ENCODE peak calls at places on chromosomes 2 and 18, in eight cellular contexts. M, U, E, T, K, X, N and Z are unnamed samples.

GRCh38 chr18:23721711-23722479 is 32.6 kb downstream of the LAMA3 start:
- DNase-seq in U (peak), K (peak), T (no peak), X (peak), E (no peak), N (peak), M (no peak), Z (no peak)

GRCh38 chr2:163834841-163835240 is 99.0 kb upstream of the FIGN start:
- DNase-seq in U (no peak), M (no peak), E (no peak), X (no peak), N (no peak), T (no peak), K (no peak), Z (no peak)

GRCh38 chr2:202091476-202091875 is 18.4 kb downstream of the KIAA2012 start:
- DNase-seq in X (no peak), N (no peak), M (no peak), U (peak), E (no peak), K (no peak), T (no peak), Z (no peak)

GRCh38 chr2:41925009-41925408 is 122.8 kb upstream of the PKDCC start:
- DNase-seq in X (no peak), M (no peak), T (no peak), U (no peak), E (no peak), K (no peak), N (no peak), Z (no peak)

GRCh38 chr2:73337828-73338227 is 44.5 kb upstream of the EGR4 start:
- DNase-seq in K (no peak), M (no peak), N (no peak), X (no peak), T (no peak), U (no peak), E (no peak), Z (no peak)

GRCh38 chr2:182668671-182669070 is 47.4 kb upstream of the DNAJC10 start:
- DNase-seq in U (no peak), N (no peak), E (no peak), K (no peak), M (no peak), T (no peak), X (no peak), Z (no peak)

GRCh38 chr2:206084468-206084869 is 1.5 kb downstream of the INO80D start:
- DNase-seq in K (peak), M (no peak), T (peak), U (peak), N (peak), X (peak), E (peak), Z (no peak)

GRCh38 chr2:102356741-102357140 is 1.1 kb downstream of the IL18R1 start:
- DNase-seq in E (no peak), X (no peak), K (no peak), N (no peak), M (no peak), U (no peak), T (no peak), Z (no peak)

GRCh38 chr2:154532004-154532403 is 166.5 kb upstream of the KCNJ3 start:
- DNase-seq in E (no peak), K (no peak), X (no peak), M (no peak), T (no peak), U (no peak), N (no peak), Z (no peak)

GRCh38 chr2:215717627-215718412 is 282.0 kb upstream of the FN1 start:
- DNase-seq in U (no peak), N (no peak), E (no peak), M (no peak), X (peak), T (no peak), K (no peak), Z (no peak)

GRCh38 chr2:220811115-220811514 is 761.0 kb downstream of the EPHA4 start:
- DNase-seq in X (no peak), M (no peak), E (no peak), U (no peak), T (no peak), K (peak), N (no peak), Z (no peak)

GRCh38 chr2:37168217-37168981 is 11.6 kb upstream of the EIF2AK2 start:
- DNase-seq in N (peak), U (peak), T (no peak), M (no peak), K (peak), X (peak), E (no peak), Z (peak)

GRCh38 chr2:120825370-120826259 is 89.9 kb downstream of the GLI2 start:
- DNase-seq in T (no peak), K (no peak), U (peak), X (peak), E (peak), N (peak), M (no peak), Z (no peak)

GRCh38 chr2:157587576-157587975 is 41.1 kb downstream of the ACVR1C start:
- DNase-seq in M (no peak), U (no peak), K (no peak), X (no peak), E (no peak), T (no peak), N (no peak), Z (no peak)

GRCh38 chr2:233938676-233939370 is 21.6 kb downstream of the TRPM8 start:
- DNase-seq in M (no peak), U (no peak), X (no peak), E (no peak), T (no peak), N (no peak), K (no peak), Z (no peak)

GRCh38 chr18:48202899-48203260 is 206.3 kb downstream of the ZBTB7C start:
- DNase-seq in E (no peak), U (no peak), X (no peak), T (no peak), N (no peak), M (no peak), K (no peak), Z (no peak)

GRCh38 chr2:317501-318424 is 29.9 kb upstream of the ALKAL2 start:
- DNase-seq in N (no peak), E (no peak), T (no peak), M (no peak), K (no peak), X (peak), U (peak), Z (no peak)

GRCh38 chr18:39960545-39960944 is 1994.5 kb upstream of the PIK3C3 start:
- DNase-seq in E (no peak), U (no peak), M (no peak), T (peak), K (no peak), N (no peak), X (no peak), Z (no peak)

GRCh38 chr2:232982926-232983668 is 30.0 kb downstream of the NGEF start:
- DNase-seq in N (no peak), K (no peak), X (no peak), T (no peak), M (no peak), U (no peak), E (no peak), Z (peak)

GRCh38 chr2:165634855-165635254 is 159.2 kb downstream of the GALNT3 start:
- DNase-seq in N (peak), X (peak), U (peak), K (no peak), M (no peak), E (peak), T (no peak), Z (peak)

GRCh38 chr2:165698621-165698946 is 95.5 kb downstream of the GALNT3 start:
- DNase-seq in E (peak), T (no peak), X (peak), K (peak), M (no peak), U (peak), N (peak), Z (peak)

GRCh38 chr2:209713219-209713618 is 58.4 kb upstream of the UNC80 start:
- DNase-seq in K (no peak), X (no peak), U (no peak), M (no peak), E (no peak), T (no peak), N (no peak), Z (no peak)

GRCh38 chr2:166233244-166233643 is 105.4 kb upstream of the SCN1A start:
- DNase-seq in K (no peak), T (no peak), N (no peak), E (no peak), X (no peak), U (no peak), M (no peak), Z (no peak)

GRCh38 chr2:227617316-227618250 is at the start of gene SCYGR4:
- DNase-seq in E (no peak), N (no peak), U (no peak), K (no peak), M (no peak), X (no peak), T (no peak), Z (no peak)

GRCh38 chr2:145273840-145274239 is 753.9 kb upstream of the ZEB2 start:
- DNase-seq in T (peak), E (no peak), M (no peak), X (no peak), N (no peak), K (no peak), U (peak), Z (no peak)

GRCh38 chr2:95060446-95061118 is 35.1 kb downstream of the MAL start:
- DNase-seq in M (no peak), E (no peak), T (no peak), X (no peak), K (no peak), N (no peak), U (no peak), Z (no peak)

GRCh38 chr2:33411765-33412164 is 64.7 kb upstream of the RASGRP3 start:
- DNase-seq in M (no peak), U (peak), K (peak), T (no peak), N (no peak), E (no peak), X (no peak), Z (no peak)

GRCh38 chr2:179237209-179237946 is 27.3 kb downstream of the SESTD1 start:
- DNase-seq in N (no peak), T (no peak), U (no peak), X (no peak), E (no peak), K (no peak), M (no peak), Z (no peak)

GRCh38 chr2:118808429-118808809 is 39.0 kb downstream of the EN1 start:
- DNase-seq in K (no peak), U (peak), T (no peak), X (peak), M (no peak), N (no peak), E (no peak), Z (no peak)

GRCh38 chr2:37361994-37362698 is 17.7 kb downstream of the QPCT start:
- DNase-seq in N (no peak), X (no peak), M (no peak), K (no peak), T (no peak), U (no peak), E (no peak), Z (no peak)

DNA sequence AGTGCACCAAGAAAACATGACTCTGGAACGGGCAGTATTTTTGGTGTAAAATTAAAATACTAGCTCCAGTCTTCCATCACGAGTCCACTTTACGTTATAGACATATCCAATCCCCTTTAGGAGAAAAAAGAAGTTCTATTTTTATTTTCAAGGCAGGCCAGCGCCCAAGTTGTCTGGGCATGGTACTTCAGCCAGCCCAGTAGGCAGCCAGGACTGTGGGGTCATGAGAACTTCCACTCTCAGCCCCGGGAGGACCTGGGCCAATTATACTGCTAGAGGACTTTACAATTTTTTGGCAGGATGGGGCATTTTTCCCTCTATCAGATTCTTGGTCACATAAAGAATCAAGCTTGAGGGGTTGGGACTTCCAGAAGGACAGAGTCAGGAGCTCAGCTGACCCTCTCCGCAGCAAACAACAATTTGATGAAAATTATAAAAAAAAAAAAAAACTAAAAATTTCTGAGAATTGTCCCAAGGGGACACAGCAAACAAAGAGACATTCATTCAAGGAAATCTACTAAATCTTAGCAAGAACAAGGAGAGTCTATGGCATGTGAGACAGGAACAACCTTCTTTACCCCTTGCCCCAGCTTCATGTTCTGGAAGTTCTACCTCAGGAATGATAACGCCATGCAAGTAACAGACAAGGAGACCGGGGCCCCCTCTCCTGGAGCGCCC is 37.3 kb upstream of the B3GNT2 start:
- DNase-seq in K (no peak), U (no peak), N (no peak), M (no peak), T (no peak), X (no peak), E (no peak), Z (no peak)
- H3K4me3 ChIP-seq in K (no peak), U (no peak), N (no peak), M (no peak), T (no peak), X (no peak), E (no peak), Z (no peak)

DNA sequence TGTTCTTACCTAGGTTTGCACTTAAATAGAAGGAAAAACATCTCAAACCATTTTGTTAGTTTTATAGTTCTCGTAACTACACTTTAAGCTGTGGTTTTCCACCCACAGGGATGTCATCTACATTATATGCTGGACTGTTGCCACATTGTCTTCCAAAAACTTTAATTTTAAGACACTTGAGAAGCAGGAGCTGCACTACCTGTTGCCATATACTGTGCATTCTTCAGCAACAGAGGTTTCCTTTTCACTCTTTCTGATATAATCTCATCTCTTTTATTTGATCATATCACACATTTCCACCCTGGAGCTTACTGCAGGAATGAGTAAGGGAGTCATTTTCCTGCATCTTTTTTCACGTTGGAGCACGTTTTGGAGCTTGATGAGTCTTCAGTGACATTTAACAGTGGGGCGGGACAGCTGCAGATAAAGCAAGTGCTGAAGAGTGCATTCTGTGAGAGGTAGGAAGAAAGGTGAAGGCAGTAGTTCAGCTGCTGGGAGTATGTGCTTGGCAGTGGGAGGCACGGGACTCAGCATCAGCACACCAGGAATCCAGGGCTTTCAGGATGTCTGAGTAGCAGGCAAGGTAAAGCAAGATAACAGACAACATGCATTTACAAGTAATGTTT is 3.8 kb downstream of the LIMS1 start:
- DNase-seq in T (peak), E (no peak), U (no peak), X (no peak), N (no peak), K (no peak), M (no peak), Z (no peak)
- H3K4me3 ChIP-seq in T (no peak), E (no peak), U (no peak), X (no peak), N (no peak), K (no peak), M (no peak), Z (no peak)

GRCh38 chr2:231037731-231038482 is 584 bp downstream of the C2orf72 start:
- DNase-seq in X (peak), N (peak), E (no peak), U (peak), T (no peak), M (no peak), K (peak), Z (no peak)
- H3K4me3 ChIP-seq in X (peak), N (peak), E (peak), U (no peak), T (no peak), M (no peak), K (peak), Z (peak)

DNA sequence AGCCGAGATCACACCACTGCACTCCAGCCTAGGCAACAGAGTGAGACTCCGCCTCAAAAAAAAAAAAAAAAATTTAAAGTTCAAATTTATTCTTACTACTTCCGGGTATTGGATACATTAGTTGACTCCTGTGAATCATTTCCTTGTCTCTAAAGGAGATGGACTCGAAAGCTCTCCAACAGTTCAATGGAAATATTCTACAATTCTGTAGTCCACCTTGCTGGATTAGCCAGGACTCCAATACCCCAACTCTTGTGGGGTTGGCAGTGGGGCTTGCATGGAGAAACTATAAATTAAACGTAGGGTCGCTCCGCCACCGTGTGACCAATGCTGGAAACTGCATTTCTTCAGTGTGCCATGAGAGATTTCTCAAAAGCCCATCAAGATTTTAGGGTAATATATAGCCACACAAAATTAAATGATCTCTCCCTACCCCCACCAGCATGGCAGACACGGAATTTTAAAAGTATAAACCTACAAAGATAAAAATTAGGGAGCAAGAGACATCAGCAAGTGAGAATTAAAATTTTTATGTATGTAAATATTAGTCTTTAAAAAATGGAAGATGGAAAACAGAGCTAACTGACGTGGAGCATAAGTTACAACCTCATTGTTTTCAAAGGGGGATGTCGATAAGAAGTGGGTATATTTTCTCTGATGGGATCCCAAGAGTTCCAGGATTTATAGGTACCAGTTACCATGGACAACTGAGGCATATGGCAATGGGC is 27.8 kb upstream of the GAREM2 start:
- DNase-seq in K (peak), X (peak), N (peak), T (no peak), E (peak), U (peak), M (peak), Z (peak)
- H3K4me3 ChIP-seq in K (no peak), X (no peak), N (no peak), T (no peak), E (no peak), U (no peak), M (no peak), Z (no peak)

DNA sequence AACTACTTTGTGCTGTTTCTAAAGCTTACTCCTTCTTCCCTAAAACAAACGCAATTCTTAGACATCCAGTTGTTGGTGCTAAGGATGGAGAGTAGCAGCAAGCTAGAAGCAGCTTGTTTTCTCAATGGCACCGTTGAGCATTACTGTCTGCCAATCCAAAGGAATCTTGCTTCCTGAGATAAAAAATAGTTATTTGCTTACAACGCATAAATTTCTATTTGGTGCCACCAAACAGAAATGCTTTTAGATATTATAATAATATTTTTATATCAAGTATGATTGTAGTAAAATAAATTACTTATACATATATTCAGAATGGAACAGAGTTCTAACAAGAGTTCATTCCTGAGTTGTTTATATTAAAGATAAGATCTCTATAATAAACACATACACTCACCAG is 434.7 kb downstream of the CPS1 start:
- DNase-seq in U (no peak), E (no peak), K (no peak), T (no peak), X (no peak), N (no peak), M (no peak), Z (no peak)
- H3K4me3 ChIP-seq in U (no peak), E (no peak), K (no peak), T (no peak), X (no peak), N (no peak), M (no peak), Z (no peak)

GRCh38 chr2:86825020-86825727 is 34.5 kb upstream of the CD8A start:
- DNase-seq in X (no peak), U (no peak), K (no peak), M (no peak), T (no peak), E (no peak), N (no peak), Z (no peak)
- H3K4me3 ChIP-seq in X (no peak), U (no peak), K (no peak), M (no peak), T (no peak), E (no peak), N (no peak), Z (no peak)

GRCh38 chr2:96863575-96864342 is 5.9 kb upstream of the ANKRD39 start:
- DNase-seq in K (no peak), M (no peak), N (no peak), E (no peak), U (no peak), X (no peak), T (no peak), Z (no peak)

GRCh38 chr2:96859338-96859649 is 1.5 kb upstream of the ANKRD39 start:
- DNase-seq in U (no peak), T (no peak), K (no peak), N (no peak), M (no peak), E (no peak), X (no peak), Z (no peak)

GRCh38 chr2:96860065-96861029 is 2.5 kb upstream of the ANKRD39 start:
- DNase-seq in T (no peak), N (no peak), M (no peak), E (no peak), K (no peak), U (no peak), X (no peak), Z (no peak)

GRCh38 chr2:96859681-96860064 is 1.9 kb upstream of the ANKRD39 start:
- DNase-seq in X (no peak), E (no peak), N (no peak), T (no peak), M (no peak), U (no peak), K (no peak), Z (no peak)

DNA sequence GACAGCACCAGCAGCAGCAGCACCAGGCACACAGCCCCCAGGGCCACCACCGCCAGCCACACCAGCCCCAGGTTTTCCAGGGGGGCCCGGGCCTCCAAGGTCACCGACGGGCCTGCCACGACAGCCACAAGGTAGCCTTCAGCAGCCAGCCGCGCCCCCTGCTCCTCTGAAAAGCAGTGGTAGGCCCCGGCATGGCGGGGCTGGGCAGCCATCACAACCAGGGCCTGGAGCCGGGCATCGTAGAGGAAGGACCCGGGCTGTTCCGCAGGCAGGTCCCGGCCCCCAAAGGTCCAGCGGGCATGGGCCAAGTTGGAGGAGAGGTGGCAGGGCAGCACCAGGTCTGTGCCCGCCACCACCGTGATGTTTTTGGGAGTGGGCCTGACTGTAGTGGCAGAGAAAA is 3.3 kb upstream of the ANKRD39 start:
- DNase-seq in E (no peak), N (no peak), T (no peak), M (no peak), K (no peak), X (no peak), U (no peak), Z (no peak)
- H3K4me3 ChIP-seq in E (no peak), N (no peak), T (no peak), M (no peak), K (no peak), X (no peak), U (no peak), Z (no peak)

GRCh38 chr2:218155953-218156479 is 10.7 kb downstream of the CXCR1 start:
- DNase-seq in N (no peak), T (no peak), U (no peak), K (no peak), E (no peak), X (no peak), M (no peak), Z (no peak)
- H3K4me3 ChIP-seq in N (no peak), T (no peak), U (no peak), K (no peak), E (no peak), X (no peak), M (no peak), Z (no peak)